ENCODE peak calls at places on chromosomes 12 and 14, in four cellular contexts. L is cardiac muscle cell, J is thoracic aorta, N is body of pancreas. Z is an unnamed sample. For H3K36me3 and H3K4me1, the result is how much of the 10 kb centered on the place peaks cover.

GRCh38 chr14:57692671-57693070 is 173.2 kb downstream of the SLC35F4 start:
- DNase-seq in L (peak), N (no peak), J (no peak), Z (no peak)

GRCh38 chr14:104927432-104927816 is 2.7 kb downstream of the PLD4 start:
- DNase-seq in J (no peak), N (no peak), L (no peak), Z (peak)

GRCh38 chr12:107610030-107610859 is 75.4 kb upstream of the PWP1 start:
- DNase-seq in J (no peak), L (peak), N (no peak), Z (no peak)

GRCh38 chr12:106145539-106146447 is 7.0 kb upstream of the NUAK1 start:
- DNase-seq in L (peak), J (no peak), N (peak), Z (no peak)

GRCh38 chr12:10959777-10960176 is 20.7 kb upstream of the TAS2R14 start:
- DNase-seq in N (no peak), J (no peak), L (no peak), Z (no peak)

GRCh38 chr14:94145902-94146527 is 16.6 kb upstream of the IFI27L2 start:
- DNase-seq in J (no peak), N (no peak), L (no peak), Z (no peak)

GRCh38 chr12:84411031-84411430 is 501.6 kb downstream of the SLC6A15 start:
- DNase-seq in J (no peak), N (no peak), L (no peak), Z (no peak)

GRCh38 chr14:29906256-29906885 is 21.3 kb downstream of the PRKD1 start:
- DNase-seq in N (peak), L (no peak), J (no peak), Z (no peak)

GRCh38 chr12:68342966-68343365 is 10.8 kb upstream of the MDM1 start:
- DNase-seq in N (no peak), L (no peak), J (no peak), Z (no peak)

GRCh38 chr14:55845963-55846851 is 266.2 kb downstream of the KTN1 start:
- DNase-seq in J (no peak), N (no peak), L (no peak), Z (no peak)

GRCh38 chr12:93441111-93441616 is 583 bp downstream of the UBE2N start:
- DNase-seq in J (no peak), N (peak), L (peak), Z (no peak)

GRCh38 chr14:20684662-20685456 is 499 bp downstream of the RNASE4 start:
- DNase-seq in L (no peak), J (no peak), N (peak), Z (no peak)

GRCh38 chr14:81450100-81450531 is 50.0 kb upstream of the STON2 start:
- DNase-seq in N (no peak), L (no peak), J (no peak), Z (no peak)

GRCh38 chr12:113277511-113277910 is 56.2 kb downstream of the TPCN1 start:
- DNase-seq in L (no peak), N (no peak), J (no peak), Z (no peak)

GRCh38 chr12:113276946-113277500 is 55.8 kb downstream of the TPCN1 start:
- DNase-seq in J (no peak), N (no peak), L (no peak), Z (no peak)

GRCh38 chr12:113278631-113279030 is 56.3 kb downstream of the SLC8B1 start:
- DNase-seq in L (no peak), N (no peak), J (no peak), Z (no peak)

GRCh38 chr12:113276306-113276705 is 55.0 kb downstream of the TPCN1 start:
- DNase-seq in L (no peak), N (no peak), J (no peak), Z (no peak)

GRCh38 chr12:113278141-113278540 is 56.8 kb downstream of the SLC8B1 start:
- DNase-seq in J (no peak), N (no peak), L (no peak), Z (no peak)
- H3K36me3 ChIP-seq in J (half or more), N (under half), L (under half), Z (half or more)

GRCh38 chr12:62138527-62138926 is 121.7 kb upstream of the USP15 start:
- DNase-seq in N (no peak), J (no peak), L (no peak), Z (no peak)
- H3K4me1 ChIP-seq in N (under half), J (under half), L (under half), Z (under half)

DNA sequence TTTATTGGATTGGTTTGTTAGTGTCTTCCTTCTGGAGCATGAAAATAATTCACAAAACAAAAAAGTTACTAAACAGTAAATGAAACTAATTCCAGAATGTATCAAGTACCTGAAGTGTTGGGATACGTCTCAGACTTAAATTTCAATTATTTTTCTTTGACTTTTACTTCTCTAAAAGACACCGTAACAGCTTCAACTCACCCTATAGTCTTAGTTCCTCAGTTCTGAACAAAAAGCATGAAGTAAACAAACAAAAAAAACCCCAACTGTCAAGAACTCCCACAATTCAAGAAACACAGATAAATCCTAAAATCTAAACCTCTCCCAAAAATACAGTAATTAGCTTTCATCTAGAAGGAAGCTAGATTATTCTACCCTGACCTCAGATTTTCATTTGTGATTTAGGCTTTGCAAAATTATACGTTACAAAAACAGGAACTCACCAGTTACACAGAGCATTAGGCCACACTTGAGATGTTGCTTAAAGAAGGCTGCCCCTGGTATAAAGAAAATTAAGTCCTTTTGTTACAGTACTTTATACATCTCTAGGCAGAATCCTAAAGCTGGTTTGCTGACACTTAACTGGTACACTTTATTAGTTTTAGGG is 10.2 kb downstream of the HEATR5A start:
- DNase-seq in N (no peak), J (no peak), L (no peak), Z (no peak)
- H3K4me3 ChIP-seq in N (no peak), J (no peak), L (no peak), Z (no peak)

DNA sequence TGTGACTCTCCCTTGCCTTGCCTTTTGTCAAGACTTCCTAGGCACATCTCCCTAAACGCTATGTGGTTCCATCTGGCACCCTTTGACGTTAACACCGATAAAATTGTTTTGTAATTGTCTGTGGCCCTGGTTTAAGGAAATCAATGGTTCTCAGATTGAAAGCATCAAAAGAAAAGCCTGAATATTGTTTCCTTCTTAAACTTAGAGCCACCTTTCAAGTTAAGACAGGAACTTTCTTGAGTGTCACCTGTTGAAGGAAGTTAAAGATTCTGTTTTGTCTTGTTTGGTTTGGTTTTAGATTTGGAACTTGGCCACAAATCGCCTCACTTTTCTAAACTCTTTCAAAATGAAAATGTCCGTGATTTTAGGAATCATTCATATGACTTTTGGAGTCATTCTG is 14.8 kb upstream of the DNAH10 start:
- DNase-seq in L (no peak), N (no peak), J (no peak), Z (no peak)
- H3K36me3 ChIP-seq in L (half or more), N (under half), J (under half), Z (half or more)

DNA sequence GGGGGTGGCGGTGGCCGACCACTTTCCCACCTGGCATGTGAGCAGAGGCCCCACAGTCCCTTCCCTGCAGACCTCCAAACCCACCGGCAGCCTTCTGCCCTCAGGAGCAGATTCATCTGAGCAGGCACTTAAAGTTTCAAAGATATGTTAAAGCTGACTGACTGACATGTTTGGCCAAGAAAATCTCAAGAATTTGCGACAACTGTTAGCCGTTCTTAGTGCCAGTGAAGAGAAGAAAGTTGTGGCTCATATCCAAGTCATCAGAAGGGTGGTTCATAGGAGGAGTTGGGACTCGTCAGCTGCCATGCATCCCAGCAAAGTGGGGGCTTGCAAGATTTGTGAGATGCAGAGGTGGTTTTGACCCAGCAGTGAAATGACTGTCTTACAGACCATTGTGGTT is 27.2 kb downstream of the ELK3 start:
- DNase-seq in J (no peak), L (no peak), N (no peak), Z (no peak)
- H3K4me1 ChIP-seq in J (under half), L (under half), N (under half), Z (under half)

GRCh38 chr12:53994691-53995310 is 5.2 kb upstream of the HOXC9 start:
- DNase-seq in N (no peak), J (no peak), L (no peak), Z (no peak)

GRCh38 chr12:53993397-53994267 is 6.3 kb upstream of the HOXC9 start:
- DNase-seq in L (no peak), J (no peak), N (no peak), Z (no peak)

GRCh38 chr12:53992377-53992776 is 7.4 kb downstream of the HOXC10 start:
- DNase-seq in N (no peak), L (no peak), J (no peak), Z (no peak)

GRCh38 chr12:53995311-53996187 is 4.4 kb upstream of the HOXC9 start:
- DNase-seq in N (no peak), J (no peak), L (no peak), Z (no peak)

DNA sequence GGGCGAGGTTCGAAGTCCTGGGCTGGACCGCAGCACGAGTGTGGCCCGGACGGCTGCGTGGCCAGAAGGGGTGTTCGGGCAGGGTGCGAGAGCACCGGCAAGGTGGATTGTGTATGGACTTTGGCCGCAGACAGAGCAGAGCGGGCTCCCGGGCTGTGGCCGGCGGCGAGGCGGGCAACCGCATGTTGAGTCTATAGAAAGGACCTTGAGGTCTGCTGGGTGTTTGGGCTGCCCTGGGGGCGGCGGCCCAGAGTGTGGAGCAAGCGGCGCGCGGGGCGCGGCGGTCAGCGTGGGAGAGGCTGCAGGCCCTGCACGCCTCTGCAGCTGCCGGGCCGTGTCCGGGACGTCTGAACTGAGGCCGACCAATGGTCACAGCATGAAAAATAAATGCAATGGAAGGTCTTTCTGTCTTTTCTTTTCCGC is 5.7 kb upstream of the HOXC9 start:
- DNase-seq in J (no peak), N (no peak), L (no peak), Z (no peak)
- H3K4me3 ChIP-seq in J (peak), N (no peak), L (no peak), Z (peak)

DNA sequence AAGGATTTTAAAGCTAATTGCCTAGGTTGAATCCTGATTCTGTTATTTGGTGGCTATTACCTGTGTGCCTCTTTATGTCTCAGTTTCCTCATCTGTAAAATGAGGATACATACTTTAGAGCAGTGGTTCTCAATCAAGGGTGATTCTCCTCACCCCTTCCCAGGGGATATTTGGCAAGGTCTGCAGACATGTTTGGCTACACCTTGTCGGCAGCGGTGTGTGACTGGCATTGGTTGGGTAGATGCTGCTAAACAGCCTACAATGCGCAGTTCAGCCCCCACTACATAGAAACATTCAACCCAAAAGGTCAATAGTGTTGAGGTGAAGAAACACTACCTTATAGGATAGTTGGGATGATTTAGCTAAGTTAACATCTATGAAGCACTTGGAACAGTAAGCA is 23.4 kb downstream of the LDHB start:
- DNase-seq in J (no peak), N (no peak), L (no peak), Z (no peak)
- H3K36me3 ChIP-seq in J (under half), N (under half), L (under half), Z (under half)

Z was measured in ascending aorta.